ENCODE peak calls at places on chromosomes 16 and 17, in seven cellular contexts. One of them, this sample, is unnamed.

GRCh38 chr16:53191413-53191812 is 136.6 kb downstream of the CHD9 start:
- DNase-seq in mammary epithelial cell: no peak
- DNase-seq in CD8-positive, alpha-beta T cell: no peak
- DNase-seq in heart right ventricle: no peak
- DNase-seq in effector memory CD4-positive, alpha-beta T cell: no peak
- DNase-seq in adrenal gland: no peak
- DNase-seq in AG04450: no peak
- DNase-seq in this sample: no peak

GRCh38 chr17:10767237-10767636 is 36.7 kb downstream of the TMEM238L start:
- DNase-seq in AG04450: no peak
- DNase-seq in heart right ventricle: no peak
- DNase-seq in effector memory CD4-positive, alpha-beta T cell: no peak
- DNase-seq in adrenal gland: no peak
- DNase-seq in mammary epithelial cell: no peak
- DNase-seq in CD8-positive, alpha-beta T cell: no peak
- DNase-seq in this sample: no peak

GRCh38 chr17:17343160-17343735 is 40.1 kb downstream of the NT5M start:
- DNase-seq in AG04450: no peak
- DNase-seq in mammary epithelial cell: no peak
- DNase-seq in adrenal gland: no peak
- DNase-seq in heart right ventricle: no peak
- DNase-seq in effector memory CD4-positive, alpha-beta T cell: no peak
- DNase-seq in CD8-positive, alpha-beta T cell: no peak
- DNase-seq in this sample: no peak

GRCh38 chr17:7413346-7413985 is 5.8 kb downstream of the NLGN2 start:
- DNase-seq in effector memory CD4-positive, alpha-beta T cell: no peak
- DNase-seq in heart right ventricle: no peak
- DNase-seq in mammary epithelial cell: peak; percentile 19
- DNase-seq in CD8-positive, alpha-beta T cell: no peak
- DNase-seq in AG04450: no peak
- DNase-seq in adrenal gland: no peak
- DNase-seq in this sample: no peak

GRCh38 chr16:82761858-82762257 is 135.1 kb downstream of the CDH13 start:
- DNase-seq in adrenal gland: no peak
- DNase-seq in CD8-positive, alpha-beta T cell: no peak
- DNase-seq in AG04450: peak; percentile 2
- DNase-seq in effector memory CD4-positive, alpha-beta T cell: no peak
- DNase-seq in heart right ventricle: no peak
- DNase-seq in mammary epithelial cell: peak; percentile 23
- DNase-seq in this sample: no peak

GRCh38 chr17:78258323-78259229 is 27.1 kb downstream of the TMEM235 start:
- DNase-seq in CD8-positive, alpha-beta T cell: peak; percentile 73
- DNase-seq in effector memory CD4-positive, alpha-beta T cell: peak; percentile 43
- DNase-seq in AG04450: no peak
- DNase-seq in adrenal gland: peak; percentile 70
- DNase-seq in mammary epithelial cell: no peak
- DNase-seq in heart right ventricle: peak; percentile 62
- DNase-seq in this sample: no peak

GRCh38 chr16:48444574-48444973 is 59.4 kb upstream of the SIAH1 start:
- DNase-seq in mammary epithelial cell: peak; percentile 84
- DNase-seq in heart right ventricle: peak; percentile 31
- DNase-seq in effector memory CD4-positive, alpha-beta T cell: no peak
- DNase-seq in adrenal gland: peak; percentile 22
- DNase-seq in CD8-positive, alpha-beta T cell: no peak
- DNase-seq in AG04450: peak; percentile 58
- DNase-seq in this sample: no peak

GRCh38 chr17:36464765-36465088 is 21.8 kb upstream of the ZNHIT3 start:
- DNase-seq in AG04450: no peak
- DNase-seq in CD8-positive, alpha-beta T cell: no peak
- DNase-seq in mammary epithelial cell: no peak
- DNase-seq in heart right ventricle: no peak
- DNase-seq in adrenal gland: no peak
- DNase-seq in effector memory CD4-positive, alpha-beta T cell: no peak
- DNase-seq in this sample: no peak

GRCh38 chr16:11049396-11050059 is 105.2 kb downstream of the CLEC16A start:
- DNase-seq in CD8-positive, alpha-beta T cell: no peak
- DNase-seq in mammary epithelial cell: no peak
- DNase-seq in AG04450: no peak
- DNase-seq in effector memory CD4-positive, alpha-beta T cell: no peak
- DNase-seq in adrenal gland: no peak
- DNase-seq in heart right ventricle: no peak
- DNase-seq in this sample: no peak

GRCh38 chr16:69466547-69466946 is 42.1 kb downstream of the CYB5B start:
- DNase-seq in adrenal gland: no peak
- DNase-seq in effector memory CD4-positive, alpha-beta T cell: no peak
- DNase-seq in AG04450: no peak
- DNase-seq in heart right ventricle: no peak
- DNase-seq in CD8-positive, alpha-beta T cell: no peak
- DNase-seq in mammary epithelial cell: no peak
- DNase-seq in this sample: no peak

GRCh38 chr17:6108987-6109386 is 38.8 kb downstream of the WSCD1 start:
- DNase-seq in mammary epithelial cell: no peak
- DNase-seq in heart right ventricle: no peak
- DNase-seq in AG04450: no peak
- DNase-seq in CD8-positive, alpha-beta T cell: no peak
- DNase-seq in adrenal gland: no peak
- DNase-seq in effector memory CD4-positive, alpha-beta T cell: no peak
- DNase-seq in this sample: no peak

GRCh38 chr17:76640550-76641380 is 2.8 kb downstream of the ST6GALNAC1 start:
- DNase-seq in effector memory CD4-positive, alpha-beta T cell: no peak
- DNase-seq in AG04450: no peak
- DNase-seq in heart right ventricle: no peak
- DNase-seq in mammary epithelial cell: no peak
- DNase-seq in adrenal gland: peak; percentile 48
- DNase-seq in CD8-positive, alpha-beta T cell: no peak
- DNase-seq in this sample: no peak

GRCh38 chr17:792277-792676 is 10.1 kb downstream of the MRM3 start:
- DNase-seq in CD8-positive, alpha-beta T cell: no peak
- DNase-seq in adrenal gland: no peak
- DNase-seq in heart right ventricle: no peak
- DNase-seq in effector memory CD4-positive, alpha-beta T cell: no peak
- DNase-seq in AG04450: no peak
- DNase-seq in mammary epithelial cell: no peak
- DNase-seq in this sample: no peak

GRCh38 chr16:48879173-48879926 is 269.4 kb upstream of the N4BP1 start:
- DNase-seq in CD8-positive, alpha-beta T cell: no peak
- DNase-seq in adrenal gland: no peak
- DNase-seq in effector memory CD4-positive, alpha-beta T cell: no peak
- DNase-seq in heart right ventricle: no peak
- DNase-seq in mammary epithelial cell: no peak
- DNase-seq in AG04450: no peak
- DNase-seq in this sample: no peak

GRCh38 chr17:47717845-47718621 is 15.0 kb upstream of the TBX21 start:
- DNase-seq in CD8-positive, alpha-beta T cell: no peak
- DNase-seq in effector memory CD4-positive, alpha-beta T cell: no peak
- DNase-seq in mammary epithelial cell: no peak
- DNase-seq in AG04450: no peak
- DNase-seq in adrenal gland: no peak
- DNase-seq in heart right ventricle: no peak
- DNase-seq in this sample: no peak

GRCh38 chr17:21106316-21106715 is 20.4 kb upstream of the DHRS7B start:
- DNase-seq in mammary epithelial cell: no peak
- DNase-seq in effector memory CD4-positive, alpha-beta T cell: no peak
- DNase-seq in heart right ventricle: no peak
- DNase-seq in adrenal gland: no peak
- DNase-seq in AG04450: no peak
- DNase-seq in CD8-positive, alpha-beta T cell: no peak
- DNase-seq in this sample: no peak

GRCh38 chr17:63497708-63498483 is 21.0 kb downstream of the ACE start:
- DNase-seq in mammary epithelial cell: no peak
- DNase-seq in AG04450: no peak
- DNase-seq in effector memory CD4-positive, alpha-beta T cell: no peak
- DNase-seq in adrenal gland: no peak
- DNase-seq in CD8-positive, alpha-beta T cell: no peak
- DNase-seq in heart right ventricle: no peak
- DNase-seq in this sample: no peak

GRCh38 chr17:60713619-60714018 is 36.0 kb downstream of the BCAS3 start:
- DNase-seq in effector memory CD4-positive, alpha-beta T cell: no peak
- DNase-seq in mammary epithelial cell: no peak
- DNase-seq in heart right ventricle: no peak
- DNase-seq in CD8-positive, alpha-beta T cell: no peak
- DNase-seq in AG04450: no peak
- DNase-seq in adrenal gland: no peak
- DNase-seq in this sample: no peak

GRCh38 chr17:2892305-2892971 is 96.2 kb downstream of the RAP1GAP2 start:
- DNase-seq in mammary epithelial cell: peak; percentile 98
- DNase-seq in CD8-positive, alpha-beta T cell: no peak
- DNase-seq in adrenal gland: peak; percentile 57
- DNase-seq in AG04450: peak; percentile 61
- DNase-seq in effector memory CD4-positive, alpha-beta T cell: no peak
- DNase-seq in heart right ventricle: no peak
- DNase-seq in this sample: no peak

GRCh38 chr16:82636958-82637357 is 10.2 kb downstream of the CDH13 start:
- DNase-seq in heart right ventricle: no peak
- DNase-seq in AG04450: no peak
- DNase-seq in adrenal gland: no peak
- DNase-seq in CD8-positive, alpha-beta T cell: no peak
- DNase-seq in mammary epithelial cell: no peak
- DNase-seq in effector memory CD4-positive, alpha-beta T cell: no peak
- DNase-seq in this sample: no peak

GRCh38 chr17:83135692-83136091 is 56.3 kb downstream of the METRNL start:
- DNase-seq in mammary epithelial cell: no peak
- DNase-seq in AG04450: no peak
- DNase-seq in effector memory CD4-positive, alpha-beta T cell: no peak
- DNase-seq in CD8-positive, alpha-beta T cell: no peak
- DNase-seq in heart right ventricle: no peak
- DNase-seq in adrenal gland: peak; percentile 4
- DNase-seq in this sample: no peak

GRCh38 chr17:14156689-14157088 is 80.0 kb downstream of the CDRT15 start:
- DNase-seq in heart right ventricle: no peak
- DNase-seq in mammary epithelial cell: no peak
- DNase-seq in adrenal gland: no peak
- DNase-seq in CD8-positive, alpha-beta T cell: no peak
- DNase-seq in effector memory CD4-positive, alpha-beta T cell: no peak
- DNase-seq in AG04450: peak; percentile 45
- DNase-seq in this sample: no peak

GRCh38 chr17:55366020-55366481 is 55.6 kb downstream of the MMD start:
- DNase-seq in effector memory CD4-positive, alpha-beta T cell: no peak
- DNase-seq in heart right ventricle: no peak
- DNase-seq in AG04450: no peak
- DNase-seq in CD8-positive, alpha-beta T cell: no peak
- DNase-seq in mammary epithelial cell: no peak
- DNase-seq in adrenal gland: no peak
- DNase-seq in this sample: no peak

GRCh38 chr16:47727131-47727530 is 266.0 kb downstream of the PHKB start:
- DNase-seq in adrenal gland: no peak
- DNase-seq in AG04450: no peak
- DNase-seq in CD8-positive, alpha-beta T cell: no peak
- DNase-seq in effector memory CD4-positive, alpha-beta T cell: no peak
- DNase-seq in heart right ventricle: no peak
- DNase-seq in mammary epithelial cell: no peak
- DNase-seq in this sample: no peak

GRCh38 chr16:2987854-2988253 is 7.6 kb upstream of the PKMYT1 start:
- DNase-seq in mammary epithelial cell: no peak
- DNase-seq in effector memory CD4-positive, alpha-beta T cell: no peak
- DNase-seq in AG04450: no peak
- DNase-seq in adrenal gland: no peak
- DNase-seq in CD8-positive, alpha-beta T cell: no peak
- DNase-seq in heart right ventricle: no peak
- DNase-seq in this sample: no peak

GRCh38 chr17:9532715-9533114 is 42.9 kb downstream of the STX8 start:
- DNase-seq in mammary epithelial cell: no peak
- DNase-seq in AG04450: no peak
- DNase-seq in heart right ventricle: no peak
- DNase-seq in adrenal gland: no peak
- DNase-seq in effector memory CD4-positive, alpha-beta T cell: no peak
- DNase-seq in CD8-positive, alpha-beta T cell: no peak
- DNase-seq in this sample: no peak

GRCh38 chr16:1530349-1530882 is 3.0 kb upstream of the TMEM204 start:
- DNase-seq in mammary epithelial cell: peak; percentile 13
- DNase-seq in AG04450: no peak
- DNase-seq in effector memory CD4-positive, alpha-beta T cell: no peak
- DNase-seq in heart right ventricle: no peak
- DNase-seq in CD8-positive, alpha-beta T cell: no peak
- DNase-seq in adrenal gland: no peak
- DNase-seq in this sample: no peak
- H3K27ac ChIP-seq in mammary epithelial cell: no peak overlapping the region
- H3K27ac ChIP-seq in AG04450: no peak overlapping the region
- H3K27ac ChIP-seq in effector memory CD4-positive, alpha-beta T cell: no peak overlapping the region
- H3K27ac ChIP-seq in heart right ventricle: peak overlapping the region; percentile 89
- H3K27ac ChIP-seq in CD8-positive, alpha-beta T cell: no peak overlapping the region
- H3K27ac ChIP-seq in adrenal gland: no peak overlapping the region
- H3K27ac ChIP-seq in this sample: peak overlapping the region; percentile 1

GRCh38 chr16:12062343-12063003 is 85.9 kb downstream of the SNX29 start:
- DNase-seq in effector memory CD4-positive, alpha-beta T cell: no peak
- DNase-seq in CD8-positive, alpha-beta T cell: no peak
- DNase-seq in heart right ventricle: peak; percentile 58
- DNase-seq in adrenal gland: peak; percentile 81
- DNase-seq in AG04450: peak; percentile 43
- DNase-seq in mammary epithelial cell: peak; percentile 72
- DNase-seq in this sample: no peak
- H3K27ac ChIP-seq in effector memory CD4-positive, alpha-beta T cell: no peak overlapping the region
- H3K27ac ChIP-seq in CD8-positive, alpha-beta T cell: no peak overlapping the region
- H3K27ac ChIP-seq in heart right ventricle: peak overlapping the region; percentile 59
- H3K27ac ChIP-seq in adrenal gland: no peak overlapping the region
- H3K27ac ChIP-seq in AG04450: peak overlapping the region; percentile 68
- H3K27ac ChIP-seq in mammary epithelial cell: no peak overlapping the region
- H3K27ac ChIP-seq in this sample: no peak overlapping the region

GRCh38 chr17:80190716-80191115 is 20.9 kb downstream of the CARD14 start:
- DNase-seq in AG04450: no peak
- DNase-seq in CD8-positive, alpha-beta T cell: no peak
- DNase-seq in adrenal gland: no peak
- DNase-seq in effector memory CD4-positive, alpha-beta T cell: no peak
- DNase-seq in mammary epithelial cell: no peak
- DNase-seq in heart right ventricle: no peak
- DNase-seq in this sample: no peak
- H3K27ac ChIP-seq in AG04450: no peak overlapping the region
- H3K27ac ChIP-seq in CD8-positive, alpha-beta T cell: no peak overlapping the region
- H3K27ac ChIP-seq in adrenal gland: no peak overlapping the region
- H3K27ac ChIP-seq in effector memory CD4-positive, alpha-beta T cell: no peak overlapping the region
- H3K27ac ChIP-seq in mammary epithelial cell: no peak overlapping the region
- H3K27ac ChIP-seq in heart right ventricle: no peak overlapping the region
- H3K27ac ChIP-seq in this sample: no peak overlapping the region

DNA sequence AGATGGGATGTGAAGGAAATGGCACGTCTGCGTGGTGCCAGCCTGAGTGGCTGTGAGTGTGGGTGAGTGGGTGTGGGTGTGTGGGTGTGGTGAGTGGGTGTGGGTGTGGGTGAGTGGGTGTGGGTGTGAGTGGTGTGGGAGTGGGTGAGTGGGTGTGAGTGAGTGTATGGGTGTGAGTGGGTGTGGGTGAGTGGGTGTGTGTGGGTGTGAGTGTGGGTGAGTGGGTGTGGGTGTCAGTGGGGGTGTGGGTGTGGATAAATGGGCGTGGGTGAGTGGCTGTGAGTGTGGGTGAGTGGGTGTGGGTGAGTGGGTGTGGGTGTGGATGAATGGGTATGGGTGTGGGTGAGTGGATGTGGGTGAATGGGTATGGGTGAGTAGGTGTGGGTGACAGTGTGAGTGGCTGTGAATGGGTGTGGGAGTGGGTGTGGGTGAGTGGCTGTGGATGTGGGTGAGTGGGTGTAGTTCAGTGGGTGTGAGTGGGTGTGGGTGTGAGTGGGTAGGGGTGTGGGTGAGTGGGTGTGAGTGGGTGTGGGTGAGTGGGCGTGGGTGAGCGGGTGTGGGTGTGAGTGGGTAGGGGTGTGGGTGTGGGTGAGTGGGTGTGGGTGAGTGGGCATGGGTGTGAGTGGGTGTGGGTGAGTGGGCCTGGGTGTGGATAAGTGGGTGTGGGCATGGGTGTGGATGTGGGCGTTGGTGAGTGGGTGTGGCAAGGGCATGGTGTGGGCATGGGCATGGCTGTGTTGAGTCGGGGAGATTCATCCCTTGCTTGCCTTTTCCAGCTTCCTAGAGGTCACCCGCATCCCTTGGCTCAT is 80.8 kb downstream of the ZDHHC7 start:
- DNase-seq in CD8-positive, alpha-beta T cell: no peak
- DNase-seq in effector memory CD4-positive, alpha-beta T cell: no peak
- DNase-seq in adrenal gland: no peak
- DNase-seq in mammary epithelial cell: no peak
- DNase-seq in heart right ventricle: no peak
- DNase-seq in AG04450: no peak
- DNase-seq in this sample: no peak
- H3K27ac ChIP-seq in CD8-positive, alpha-beta T cell: peak overlapping the region; percentile 24
- H3K27ac ChIP-seq in effector memory CD4-positive, alpha-beta T cell: no peak overlapping the region
- H3K27ac ChIP-seq in adrenal gland: no peak overlapping the region
- H3K27ac ChIP-seq in mammary epithelial cell: no peak overlapping the region
- H3K27ac ChIP-seq in heart right ventricle: no peak overlapping the region
- H3K27ac ChIP-seq in AG04450: no peak overlapping the region
- H3K27ac ChIP-seq in this sample: no peak overlapping the region

This sample was measured in caudate nucleus.